ENCODE peak calls at places on chromosomes 11 and 22, in nine cellular contexts. One of them, this sample, is unnamed.

GRCh38 chr11:82750643-82751139 is 17.0 kb upstream of the FAM181B start:
- DNase-seq in tibial nerve: no peak
- DNase-seq in HCT116: no peak
- DNase-seq in A549: no peak
- DNase-seq in lower lobe of right lung: no peak
- DNase-seq in fibroblast of lung: no peak
- DNase-seq in pancreas: no peak
- DNase-seq in lung: no peak
- DNase-seq in Panc1: no peak
- DNase-seq in this sample: no peak

GRCh38 chr22:39150848-39151215 is 1.6 kb downstream of the CBX7 start:
- DNase-seq in Panc1: no peak
- DNase-seq in tibial nerve: no peak
- DNase-seq in pancreas: no peak
- DNase-seq in fibroblast of lung: no peak
- DNase-seq in lower lobe of right lung: no peak
- DNase-seq in A549: no peak
- DNase-seq in HCT116: no peak
- DNase-seq in lung: no peak
- DNase-seq in this sample: no peak

GRCh38 chr11:31487848-31488247 is 21.6 kb downstream of the IMMP1L start:
- DNase-seq in Panc1: no peak
- DNase-seq in HCT116: peak; percentile 44
- DNase-seq in tibial nerve: no peak
- DNase-seq in lower lobe of right lung: no peak
- DNase-seq in lung: no peak
- DNase-seq in fibroblast of lung: peak; percentile 66
- DNase-seq in pancreas: no peak
- DNase-seq in A549: no peak
- DNase-seq in this sample: no peak

GRCh38 chr11:71478216-71478840 is 25.3 kb downstream of the NADSYN1 start:
- DNase-seq in lung: no peak
- DNase-seq in pancreas: no peak
- DNase-seq in tibial nerve: no peak
- DNase-seq in Panc1: no peak
- DNase-seq in fibroblast of lung: no peak
- DNase-seq in A549: no peak
- DNase-seq in HCT116: no peak
- DNase-seq in lower lobe of right lung: no peak
- DNase-seq in this sample: no peak

GRCh38 chr11:32671051-32671450 is 87.4 kb downstream of the EIF3M start:
- DNase-seq in Panc1: no peak
- DNase-seq in pancreas: no peak
- DNase-seq in HCT116: no peak
- DNase-seq in lower lobe of right lung: no peak
- DNase-seq in fibroblast of lung: no peak
- DNase-seq in lung: no peak
- DNase-seq in tibial nerve: no peak
- DNase-seq in A549: no peak
- DNase-seq in this sample: no peak

GRCh38 chr11:6604081-6604626 is 580 bp downstream of the ILK start:
- DNase-seq in A549: peak; percentile 47
- DNase-seq in lower lobe of right lung: no peak
- DNase-seq in fibroblast of lung: peak; percentile 64
- DNase-seq in pancreas: peak; percentile 50
- DNase-seq in tibial nerve: peak; percentile 54
- DNase-seq in lung: peak; percentile 42
- DNase-seq in HCT116: no peak
- DNase-seq in Panc1: no peak
- DNase-seq in this sample: peak; percentile 92

GRCh38 chr11:115264278-115264677 is 239.9 kb downstream of the CADM1 start:
- DNase-seq in lung: no peak
- DNase-seq in HCT116: no peak
- DNase-seq in pancreas: no peak
- DNase-seq in fibroblast of lung: no peak
- DNase-seq in tibial nerve: no peak
- DNase-seq in A549: no peak
- DNase-seq in Panc1: no peak
- DNase-seq in lower lobe of right lung: no peak
- DNase-seq in this sample: no peak

GRCh38 chr11:44815917-44816456 is 89.2 kb downstream of the TSPAN18 start:
- DNase-seq in pancreas: no peak
- DNase-seq in lower lobe of right lung: no peak
- DNase-seq in fibroblast of lung: no peak
- DNase-seq in lung: no peak
- DNase-seq in HCT116: no peak
- DNase-seq in Panc1: no peak
- DNase-seq in tibial nerve: no peak
- DNase-seq in A549: no peak
- DNase-seq in this sample: no peak

GRCh38 chr11:59253001-59253400 is 40.3 kb upstream of the MPEG1 start:
- DNase-seq in tibial nerve: no peak
- DNase-seq in HCT116: no peak
- DNase-seq in lower lobe of right lung: no peak
- DNase-seq in Panc1: no peak
- DNase-seq in pancreas: no peak
- DNase-seq in lung: no peak
- DNase-seq in A549: no peak
- DNase-seq in fibroblast of lung: no peak
- DNase-seq in this sample: peak; percentile 42

GRCh38 chr11:133238455-133238854 is 293.8 kb downstream of the OPCML start:
- DNase-seq in lower lobe of right lung: no peak
- DNase-seq in HCT116: no peak
- DNase-seq in tibial nerve: no peak
- DNase-seq in fibroblast of lung: no peak
- DNase-seq in Panc1: no peak
- DNase-seq in A549: no peak
- DNase-seq in pancreas: no peak
- DNase-seq in lung: no peak
- DNase-seq in this sample: no peak

GRCh38 chr11:57482782-57483569 is 22.6 kb downstream of the RTN4RL2 start:
- DNase-seq in A549: peak; percentile 72
- DNase-seq in Panc1: no peak
- DNase-seq in fibroblast of lung: no peak
- DNase-seq in lower lobe of right lung: peak; percentile 56
- DNase-seq in tibial nerve: no peak
- DNase-seq in HCT116: no peak
- DNase-seq in lung: no peak
- DNase-seq in pancreas: no peak
- DNase-seq in this sample: no peak

GRCh38 chr11:131217313-131218297 is 152.8 kb upstream of the NTM start:
- DNase-seq in pancreas: no peak
- DNase-seq in HCT116: no peak
- DNase-seq in tibial nerve: no peak
- DNase-seq in lung: no peak
- DNase-seq in A549: no peak
- DNase-seq in lower lobe of right lung: no peak
- DNase-seq in Panc1: no peak
- DNase-seq in fibroblast of lung: no peak
- DNase-seq in this sample: no peak

GRCh38 chr11:24697722-24698121 is 200.9 kb downstream of the LUZP2 start:
- DNase-seq in lung: no peak
- DNase-seq in HCT116: no peak
- DNase-seq in Panc1: no peak
- DNase-seq in lower lobe of right lung: no peak
- DNase-seq in tibial nerve: no peak
- DNase-seq in pancreas: no peak
- DNase-seq in A549: no peak
- DNase-seq in fibroblast of lung: peak; percentile 91
- DNase-seq in this sample: no peak

GRCh38 chr11:12318791-12319733 is 58.3 kb upstream of the PARVA start:
- DNase-seq in lung: no peak
- DNase-seq in HCT116: no peak
- DNase-seq in tibial nerve: no peak
- DNase-seq in pancreas: no peak
- DNase-seq in A549: no peak
- DNase-seq in fibroblast of lung: peak; percentile 82
- DNase-seq in lower lobe of right lung: no peak
- DNase-seq in Panc1: no peak
- DNase-seq in this sample: no peak

GRCh38 chr22:19766506-19767426 is 6.2 kb downstream of the TBX1 start:
- DNase-seq in A549: no peak
- DNase-seq in lower lobe of right lung: peak; percentile 81
- DNase-seq in tibial nerve: peak; percentile 22
- DNase-seq in HCT116: peak; percentile 50
- DNase-seq in pancreas: peak; percentile 52
- DNase-seq in Panc1: no peak
- DNase-seq in lung: no peak
- DNase-seq in fibroblast of lung: no peak
- DNase-seq in this sample: no peak

GRCh38 chr11:78832226-78832947 is 257.7 kb upstream of the NARS2 start:
- DNase-seq in fibroblast of lung: no peak
- DNase-seq in pancreas: no peak
- DNase-seq in lung: no peak
- DNase-seq in Panc1: no peak
- DNase-seq in lower lobe of right lung: no peak
- DNase-seq in A549: no peak
- DNase-seq in HCT116: no peak
- DNase-seq in tibial nerve: no peak
- DNase-seq in this sample: no peak

GRCh38 chr11:58573451-58574104 is 2.1 kb downstream of the LPXN start:
- DNase-seq in HCT116: no peak
- DNase-seq in A549: peak; percentile 24
- DNase-seq in lung: no peak
- DNase-seq in fibroblast of lung: peak; percentile 87
- DNase-seq in pancreas: peak; percentile 29
- DNase-seq in Panc1: peak; percentile 22
- DNase-seq in lower lobe of right lung: peak; percentile 52
- DNase-seq in tibial nerve: peak; percentile 75
- DNase-seq in this sample: peak; percentile 92

GRCh38 chr11:45305874-45306623 is 19.9 kb upstream of the SYT13 start:
- DNase-seq in A549: no peak
- DNase-seq in fibroblast of lung: no peak
- DNase-seq in lower lobe of right lung: no peak
- DNase-seq in HCT116: no peak
- DNase-seq in Panc1: no peak
- DNase-seq in tibial nerve: no peak
- DNase-seq in lung: no peak
- DNase-seq in pancreas: no peak
- DNase-seq in this sample: peak; percentile 62

DNA sequence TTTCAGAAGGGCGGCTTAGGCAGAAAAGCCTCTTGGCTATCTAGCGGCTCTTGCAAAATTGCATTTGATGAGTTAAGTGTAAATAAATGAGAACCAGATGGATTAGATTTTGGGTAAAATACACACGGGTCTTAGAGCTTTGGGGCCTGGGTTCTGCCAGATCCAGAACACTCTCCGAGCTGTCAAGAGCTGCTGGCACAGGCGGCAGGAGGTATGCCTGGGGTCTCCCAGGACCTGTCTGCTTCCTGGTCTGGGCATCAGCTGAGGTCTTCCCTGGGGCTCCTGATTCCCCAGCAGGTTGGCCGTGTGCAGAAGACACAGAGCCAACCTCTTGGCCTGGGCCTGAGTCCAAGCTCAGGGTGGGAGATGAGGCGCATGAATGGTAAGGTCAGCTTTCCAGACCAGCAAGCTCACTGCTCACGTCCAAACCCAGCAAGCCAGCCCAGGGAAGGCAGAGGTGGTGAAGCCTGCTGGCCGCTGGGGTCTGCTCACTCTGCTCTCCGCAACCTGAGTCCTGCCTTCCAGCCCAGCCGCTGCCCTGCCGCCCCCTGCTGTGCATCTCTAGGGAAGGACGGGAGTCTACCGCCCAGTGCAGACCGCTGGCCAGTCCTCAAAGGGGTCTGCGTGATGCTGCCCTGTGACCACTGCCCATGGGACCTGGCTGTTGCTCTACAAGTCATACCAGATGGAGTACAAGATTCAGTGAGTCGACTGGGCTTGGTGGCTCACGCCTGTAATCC is 44.9 kb downstream of the SCUBE1 start:
- DNase-seq in fibroblast of lung: no peak
- DNase-seq in lower lobe of right lung: no peak
- DNase-seq in HCT116: no peak
- DNase-seq in A549: no peak
- DNase-seq in pancreas: no peak
- DNase-seq in Panc1: no peak
- DNase-seq in tibial nerve: peak; percentile 49
- DNase-seq in lung: no peak
- DNase-seq in this sample: no peak
- H3K27ac ChIP-seq in fibroblast of lung: no peak overlapping the region
- H3K27ac ChIP-seq in lower lobe of right lung: no peak overlapping the region
- H3K27ac ChIP-seq in HCT116: no peak overlapping the region
- H3K27ac ChIP-seq in A549: no peak overlapping the region
- H3K27ac ChIP-seq in pancreas: no peak overlapping the region
- H3K27ac ChIP-seq in Panc1: no peak overlapping the region
- H3K27ac ChIP-seq in tibial nerve: peak overlapping the region; percentile 89
- H3K27ac ChIP-seq in lung: peak overlapping the region; percentile 34
- H3K27ac ChIP-seq in this sample: peak overlapping the region; percentile 82

DNA sequence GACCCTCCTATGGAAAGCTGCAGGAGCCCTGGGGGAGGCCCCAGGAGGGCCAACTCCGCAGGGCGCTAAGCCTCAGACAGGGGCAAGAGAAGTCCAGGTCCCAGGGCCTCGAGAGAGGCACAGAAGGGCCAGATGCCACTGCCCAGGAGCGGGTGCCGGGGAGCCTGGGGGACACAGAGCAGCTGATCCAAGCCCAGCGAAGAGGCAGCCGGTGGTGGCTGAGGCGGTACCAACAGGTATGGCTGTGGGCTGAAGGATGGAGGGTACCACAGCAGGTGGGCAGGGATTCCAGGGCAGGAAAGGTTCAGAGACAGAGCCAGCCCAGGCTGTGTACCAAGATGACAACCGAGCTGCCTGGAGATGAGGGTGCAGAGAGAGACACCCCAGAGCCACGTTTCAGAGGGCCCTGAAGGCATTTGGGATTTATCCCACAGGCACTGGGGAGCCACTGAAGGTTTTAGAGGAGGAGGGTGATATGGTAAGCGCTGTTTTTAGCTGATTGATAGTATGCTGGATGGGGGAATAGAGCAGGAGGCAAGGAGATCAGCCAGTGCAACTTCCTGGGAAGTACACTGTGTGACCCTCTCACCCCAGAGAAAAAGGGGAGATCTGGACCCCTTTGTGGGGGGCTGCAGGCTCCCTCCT is 421 bp downstream of the C11orf86 start:
- DNase-seq in fibroblast of lung: no peak
- DNase-seq in lung: no peak
- DNase-seq in Panc1: no peak
- DNase-seq in tibial nerve: no peak
- DNase-seq in HCT116: no peak
- DNase-seq in lower lobe of right lung: no peak
- DNase-seq in pancreas: no peak
- DNase-seq in A549: no peak
- DNase-seq in this sample: no peak
- H3K27ac ChIP-seq in fibroblast of lung: no peak overlapping the region
- H3K27ac ChIP-seq in lung: no peak overlapping the region
- H3K27ac ChIP-seq in Panc1: no peak overlapping the region
- H3K27ac ChIP-seq in tibial nerve: no peak overlapping the region
- H3K27ac ChIP-seq in HCT116: no peak overlapping the region
- H3K27ac ChIP-seq in lower lobe of right lung: no peak overlapping the region
- H3K27ac ChIP-seq in pancreas: no peak overlapping the region
- H3K27ac ChIP-seq in A549: peak overlapping the region; percentile 99
- H3K27ac ChIP-seq in this sample: no peak overlapping the region

GRCh38 chr11:3107608-3108182 is 50.5 kb upstream of the CARS1 start:
- DNase-seq in fibroblast of lung: no peak
- DNase-seq in tibial nerve: no peak
- DNase-seq in lung: no peak
- DNase-seq in A549: no peak
- DNase-seq in lower lobe of right lung: peak; percentile 40
- DNase-seq in Panc1: no peak
- DNase-seq in pancreas: no peak
- DNase-seq in HCT116: no peak
- DNase-seq in this sample: no peak
- H3K27ac ChIP-seq in fibroblast of lung: no peak overlapping the region
- H3K27ac ChIP-seq in tibial nerve: peak overlapping the region; percentile 1
- H3K27ac ChIP-seq in lung: no peak overlapping the region
- H3K27ac ChIP-seq in A549: no peak overlapping the region
- H3K27ac ChIP-seq in lower lobe of right lung: no peak overlapping the region
- H3K27ac ChIP-seq in Panc1: no peak overlapping the region
- H3K27ac ChIP-seq in pancreas: no peak overlapping the region
- H3K27ac ChIP-seq in HCT116: no peak overlapping the region
- H3K27ac ChIP-seq in this sample: no peak overlapping the region

GRCh38 chr11:3131330-3131941 is 33.7 kb downstream of the OSBPL5 start:
- DNase-seq in pancreas: no peak
- DNase-seq in fibroblast of lung: no peak
- DNase-seq in HCT116: no peak
- DNase-seq in Panc1: no peak
- DNase-seq in lower lobe of right lung: no peak
- DNase-seq in tibial nerve: no peak
- DNase-seq in lung: no peak
- DNase-seq in A549: no peak
- DNase-seq in this sample: no peak
- H3K27ac ChIP-seq in pancreas: no peak overlapping the region
- H3K27ac ChIP-seq in fibroblast of lung: no peak overlapping the region
- H3K27ac ChIP-seq in HCT116: no peak overlapping the region
- H3K27ac ChIP-seq in Panc1: no peak overlapping the region
- H3K27ac ChIP-seq in lower lobe of right lung: no peak overlapping the region
- H3K27ac ChIP-seq in tibial nerve: peak overlapping the region; percentile 77
- H3K27ac ChIP-seq in lung: no peak overlapping the region
- H3K27ac ChIP-seq in A549: no peak overlapping the region
- H3K27ac ChIP-seq in this sample: no peak overlapping the region